ENCODE peak calls at places on chromosomes 7 and 10, in eight cellular contexts. R is left cardiac atrium; T is non-pigmented ciliary epithelial cell; A is activated CD8-positive, alpha-beta memory T cell treated with anti-CD3 and anti-CD28 coated beads, Interleukin-2, amount 50 U/mL, for 48 hours; Q is NCI-H1092 treated with DMSO at 0.1 percent for 48 hours; W is heart left ventricle; N is A172; H is midbrain. Z is an unnamed sample.
A peak's percentile ranks its signal among the peaks of the same experiment; 100 is the strongest.

GRCh38 chr7:100077205-100077604 is 4.3 kb downstream of the ZNF3 start:
- DNase-seq in Q (no peak), N (no peak), T (no peak), H (no peak), A (no peak), W (no peak), R (no peak), Z (no peak)

GRCh38 chr7:96526492-96526891 is 183.2 kb downstream of the SEM1 start:
- DNase-seq in H (peak; percentile 34), T (no peak), W (no peak), Q (no peak), N (no peak), R (no peak), A (no peak), Z (no peak)

GRCh38 chr7:26197153-26198115 is 3.1 kb downstream of the HNRNPA2B1 start:
- DNase-seq in R (no peak), A (no peak), W (no peak), N (peak; percentile 19), T (no peak), Q (no peak), H (peak; percentile 13), Z (no peak)

GRCh38 chr7:80699030-80699638 is 60.7 kb downstream of the CD36 start:
- DNase-seq in T (no peak), A (no peak), Q (peak; percentile 76), N (peak; percentile 68), R (no peak), W (no peak), H (peak; percentile 59), Z (no peak)

GRCh38 chr7:43648725-43649406 is 66.0 kb downstream of the STK17A start:
- DNase-seq in T (peak; percentile 94), Q (no peak), R (no peak), A (no peak), W (no peak), N (peak; percentile 94), H (peak; percentile 58), Z (no peak)

GRCh38 chr7:80324032-80324431 is 187.8 kb downstream of the GNAT3 start:
- DNase-seq in Q (no peak), A (no peak), N (peak; percentile 91), W (no peak), R (no peak), T (peak; percentile 77), H (no peak), Z (peak; percentile 59)

GRCh38 chr7:2710256-2710655 is 22.3 kb downstream of the AMZ1 start:
- DNase-seq in R (no peak), N (no peak), A (peak; percentile 79), W (peak; percentile 23), Q (no peak), H (no peak), T (no peak), Z (no peak)

GRCh38 chr7:95933618-95934017 is 161.3 kb downstream of the DYNC1I1 start:
- DNase-seq in W (no peak), N (no peak), T (no peak), H (no peak), Q (peak; percentile 88), R (no peak), A (no peak), Z (no peak)

GRCh38 chr10:70809011-70809611 is 6.6 kb upstream of the SGPL1 start:
- DNase-seq in H (no peak), T (no peak), Q (no peak), W (no peak), R (no peak), N (no peak), A (no peak), Z (peak; percentile 20)

GRCh38 chr10:110373059-110373458 is 68.3 kb upstream of the SMNDC1 start:
- DNase-seq in W (no peak), R (no peak), H (no peak), Q (no peak), N (peak; percentile 67), A (no peak), T (no peak), Z (no peak)

GRCh38 chr10:103776878-103777591 is 78.3 kb downstream of the SH3PXD2A start:
- DNase-seq in R (peak; percentile 71), A (no peak), H (no peak), T (no peak), W (peak; percentile 84), Q (no peak), N (peak; percentile 76), Z (no peak)

GRCh38 chr7:214410-215212 is 22.2 kb downstream of the FAM20C start:
- DNase-seq in W (peak; percentile 18), Q (no peak), A (no peak), R (no peak), N (peak; percentile 82), T (peak; percentile 52), H (no peak), Z (peak; percentile 51)

GRCh38 chr10:50394832-50395231 is 143.5 kb upstream of the ASAH2 start:
- DNase-seq in R (no peak), T (no peak), H (no peak), W (no peak), N (no peak), A (no peak), Q (no peak), Z (no peak)

GRCh38 chr7:100974021-100974420 is 4.7 kb downstream of the MUC12 start:
- DNase-seq in T (no peak), N (peak; percentile 66), R (no peak), W (no peak), Q (no peak), H (no peak), A (no peak), Z (no peak)

GRCh38 chr10:30505543-30506298 is 71.7 kb downstream of the MAP3K8 start:
- DNase-seq in T (no peak), Q (peak; percentile 13), H (no peak), R (no peak), W (no peak), A (no peak), N (no peak), Z (no peak)

GRCh38 chr7:107267138-107267537 is 98.3 kb downstream of the HBP1 start:
- DNase-seq in H (no peak), R (no peak), N (no peak), A (no peak), W (no peak), T (no peak), Q (no peak), Z (no peak)

GRCh38 chr7:50206521-50207250 is 97.8 kb upstream of the IKZF1 start:
- DNase-seq in N (no peak), H (no peak), R (peak; percentile 39), W (no peak), A (peak; percentile 82), T (no peak), Q (no peak), Z (no peak)

GRCh38 chr7:68793513-68793912 is 804.8 kb upstream of the AUTS2 start:
- DNase-seq in H (no peak), N (no peak), T (no peak), Q (no peak), A (no peak), R (no peak), W (no peak), Z (no peak)

GRCh38 chr10:44016101-44016500 is 367.4 kb upstream of the ZNF32 start:
- DNase-seq in N (no peak), A (no peak), Q (no peak), H (no peak), T (no peak), W (no peak), R (no peak), Z (no peak)

GRCh38 chr7:87506243-87507180 is 31.0 kb upstream of the ABCB4 start:
- DNase-seq in W (no peak), R (no peak), H (peak; percentile 24), Q (peak; percentile 45), A (no peak), N (peak; percentile 8), T (peak; percentile 10), Z (no peak)

GRCh38 chr7:27147211-27148030 is at the start of gene HOXA6:
- DNase-seq in Q (no peak), H (no peak), W (no peak), N (no peak), A (peak; percentile 57), R (no peak), T (no peak), Z (peak; percentile 36)

GRCh38 chr7:18570890-18571478 is 75.4 kb downstream of the HDAC9 start:
- DNase-seq in A (no peak), T (no peak), W (no peak), R (no peak), Q (peak; percentile 82), N (peak; percentile 71), H (peak; percentile 66), Z (peak; percentile 63)

Z was measured in PC-9.